ENCODE peak calls at places on chromosomes 11 and 22, in eight cellular contexts. R, W, M, N, U, G, S and F are unnamed samples.

GRCh38 chr22:40484906-40485660 is 114.7 kb downstream of the SGSM3 start:
- DNase-seq in R (no peak), W (no peak), M (no peak), N (no peak), U (no peak), G (no peak), S (no peak), F (peak; percentile 65)

GRCh38 chr22:33337524-33337923 is 279.3 kb upstream of the SYN3 start:
- DNase-seq in R (no peak), W (no peak), M (no peak), N (no peak), U (no peak), G (no peak), S (no peak), F (no peak)

GRCh38 chr11:69253028-69253427 is 40.9 kb upstream of the MYEOV start:
- DNase-seq in R (no peak), W (no peak), M (no peak), N (no peak), U (no peak), G (no peak), S (peak; percentile 69), F (peak; percentile 70)

GRCh38 chr11:36211735-36212430 is 77.3 kb downstream of the COMMD9 start:
- DNase-seq in R (no peak), W (no peak), M (no peak), N (no peak), U (no peak), G (no peak), S (no peak), F (no peak)

GRCh38 chr11:85042368-85042767 is 584.8 kb downstream of the DLG2 start:
- DNase-seq in R (no peak), W (no peak), M (no peak), N (no peak), U (no peak), G (no peak), S (no peak), F (no peak)

GRCh38 chr11:64755681-64756361 is 4.0 kb downstream of the PYGM start:
- DNase-seq in R (no peak), W (no peak), M (no peak), N (no peak), U (no peak), G (no peak), S (no peak), F (no peak)

GRCh38 chr11:65595921-65596281 is 301 bp upstream of the KCNK7 start:
- DNase-seq in R (no peak), W (no peak), M (no peak), N (no peak), U (no peak), G (no peak), S (no peak), F (no peak)

GRCh38 chr22:20618488-20618887 is 111.1 kb downstream of the MED15 start:
- DNase-seq in R (no peak), W (no peak), M (no peak), N (no peak), U (no peak), G (no peak), S (no peak), F (no peak)

GRCh38 chr11:2270322-2271076 is at the start of gene ASCL2:
- DNase-seq in R (no peak), W (peak; percentile 3), M (peak; percentile 50), N (no peak), U (no peak), G (no peak), S (no peak), F (no peak)

GRCh38 chr11:21177379-21177778 is 508.0 kb downstream of the NELL1 start:
- DNase-seq in R (no peak), W (no peak), M (no peak), N (no peak), U (no peak), G (no peak), S (no peak), F (no peak)

GRCh38 chr11:46737699-46738098 is 18.7 kb downstream of the F2 start:
- DNase-seq in R (no peak), W (no peak), M (no peak), N (no peak), U (no peak), G (no peak), S (no peak), F (no peak)

GRCh38 chr11:34028407-34028804 is 23.1 kb upstream of the CAPRIN1 start:
- DNase-seq in R (no peak), W (peak; percentile 38), M (no peak), N (no peak), U (no peak), G (no peak), S (no peak), F (no peak)

GRCh38 chr11:9017773-9018172 is 14.0 kb upstream of the NRIP3 start:
- DNase-seq in R (no peak), W (peak; percentile 66), M (no peak), N (no peak), U (no peak), G (no peak), S (no peak), F (peak; percentile 14)

GRCh38 chr11:45993438-45994064 is 71.1 kb downstream of the LARGE2 start:
- DNase-seq in R (no peak), W (peak; percentile 37), M (no peak), N (no peak), U (no peak), G (no peak), S (no peak), F (peak; percentile 42)

GRCh38 chr22:50701428-50702154 is 29.0 kb downstream of the SHANK3 start:
- DNase-seq in R (no peak), W (no peak), M (no peak), N (no peak), U (peak; percentile 3), G (no peak), S (no peak), F (no peak)

GRCh38 chr22:38901111-38901641 is 29.2 kb upstream of the CBX6 start:
- DNase-seq in R (no peak), W (no peak), M (no peak), N (no peak), U (no peak), G (no peak), S (no peak), F (no peak)

GRCh38 chr11:121929581-121929980 is 186.4 kb downstream of the BLID start:
- DNase-seq in R (no peak), W (peak; percentile 35), M (no peak), N (no peak), U (peak; percentile 12), G (no peak), S (peak; percentile 24), F (peak; percentile 35)

GRCh38 chr11:56151376-56151775 is 8.7 kb downstream of the OR8K5 start:
- DNase-seq in R (no peak), W (no peak), M (no peak), N (no peak), U (no peak), G (no peak), S (no peak), F (no peak)

GRCh38 chr22:25165785-25166184 is 33.9 kb upstream of the CRYBB3 start:
- DNase-seq in R (no peak), W (no peak), M (no peak), N (no peak), U (no peak), G (no peak), S (no peak), F (no peak)

GRCh38 chr11:66181632-66182345 is 86.7 kb upstream of the RAB1B start:
- DNase-seq in R (no peak), W (no peak), M (no peak), N (no peak), U (no peak), G (no peak), S (no peak), F (no peak)

GRCh38 chr11:101438126-101438525 is 145.7 kb downstream of the TRPC6 start:
- DNase-seq in R (no peak), W (no peak), M (no peak), N (no peak), U (no peak), G (no peak), S (no peak), F (no peak)

GRCh38 chr22:41799486-41800347 is 762 bp upstream of the CCDC134 start:
- DNase-seq in R (peak; percentile 36), W (peak; percentile 34), M (peak; percentile 73), N (peak; percentile 18), U (peak; percentile 31), G (no peak), S (peak; percentile 7), F (peak; percentile 22)

GRCh38 chr11:77375114-77375513 is 73.6 kb upstream of the GDPD4 start:
- DNase-seq in R (no peak), W (no peak), M (no peak), N (no peak), U (no peak), G (no peak), S (peak; percentile 35), F (peak; percentile 68)

GRCh38 chr22:41285441-41285819 is 557 bp downstream of the RANGAP1 start:
- DNase-seq in R (peak; percentile 62), W (peak; percentile 39), M (peak; percentile 90), N (peak; percentile 89), U (peak; percentile 44), G (peak; percentile 79), S (peak; percentile 92), F (peak; percentile 94)

GRCh38 chr11:19631657-19632325 is 80.8 kb upstream of the NAV2 start:
- DNase-seq in R (no peak), W (no peak), M (no peak), N (no peak), U (no peak), G (no peak), S (no peak), F (no peak)

GRCh38 chr11:65206441-65206841 is 24.7 kb downstream of the CAPN1 start:
- DNase-seq in R (no peak), W (no peak), M (peak; percentile 21), N (no peak), U (no peak), G (no peak), S (no peak), F (no peak)

GRCh38 chr11:132504501-132505041 is 1027.7 kb downstream of the OPCML start:
- DNase-seq in R (no peak), W (no peak), M (no peak), N (no peak), U (peak; percentile 29), G (no peak), S (no peak), F (no peak)

GRCh38 chr11:92070026-92070889 is 154.4 kb upstream of the FAT3 start:
- DNase-seq in R (no peak), W (no peak), M (no peak), N (no peak), U (no peak), G (no peak), S (no peak), F (peak; percentile 3)